ENCODE peak calls at places on chromosomes 13 and 19, in five cellular contexts. One of them, this sample, is unnamed.

GRCh38 chr13:33070713-33071112 is 54.5 kb downstream of the KL start:
- DNase-seq in cardiac muscle cell: no peak
- DNase-seq in AG10803: no peak
- DNase-seq in fibroblast of pulmonary artery: no peak
- DNase-seq in endothelial cell of umbilical vein: no peak
- DNase-seq in this sample: no peak

GRCh38 chr19:1933245-1933644 is 7.7 kb upstream of the CSNK1G2 start:
- DNase-seq in cardiac muscle cell: no peak
- DNase-seq in AG10803: no peak
- DNase-seq in fibroblast of pulmonary artery: no peak
- DNase-seq in endothelial cell of umbilical vein: no peak
- DNase-seq in this sample: no peak

GRCh38 chr19:608155-609000 is 18.7 kb downstream of the HCN2 start:
- DNase-seq in cardiac muscle cell: no peak
- DNase-seq in AG10803: no peak
- DNase-seq in fibroblast of pulmonary artery: no peak
- DNase-seq in endothelial cell of umbilical vein: no peak
- DNase-seq in this sample: no peak

GRCh38 chr13:26983533-26984315 is 187.9 kb downstream of the USP12 start:
- DNase-seq in cardiac muscle cell: no peak
- DNase-seq in AG10803: no peak
- DNase-seq in fibroblast of pulmonary artery: no peak
- DNase-seq in endothelial cell of umbilical vein: no peak
- DNase-seq in this sample: no peak

GRCh38 chr13:104796581-104796980 is 1730.4 kb upstream of the SLC10A2 start:
- DNase-seq in cardiac muscle cell: no peak
- DNase-seq in AG10803: no peak
- DNase-seq in fibroblast of pulmonary artery: no peak
- DNase-seq in endothelial cell of umbilical vein: no peak
- DNase-seq in this sample: no peak

GRCh38 chr13:32316030-32316344 is 679 bp downstream of the BRCA2 start:
- DNase-seq in cardiac muscle cell: no peak
- DNase-seq in AG10803: no peak
- DNase-seq in fibroblast of pulmonary artery: no peak
- DNase-seq in endothelial cell of umbilical vein: no peak
- DNase-seq in this sample: no peak

GRCh38 chr13:27712421-27712820 is 79.9 kb upstream of the GSX1 start:
- DNase-seq in cardiac muscle cell: peak; percentile 34
- DNase-seq in AG10803: peak; percentile 31
- DNase-seq in fibroblast of pulmonary artery: peak; percentile 33
- DNase-seq in endothelial cell of umbilical vein: no peak
- DNase-seq in this sample: no peak

GRCh38 chr13:99072356-99072755 is 94.5 kb upstream of the DOCK9 start:
- DNase-seq in cardiac muscle cell: no peak
- DNase-seq in AG10803: no peak
- DNase-seq in fibroblast of pulmonary artery: no peak
- DNase-seq in endothelial cell of umbilical vein: no peak
- DNase-seq in this sample: no peak

GRCh38 chr13:111337741-111338140 is 17.3 kb downstream of the TEX29 start:
- DNase-seq in cardiac muscle cell: no peak
- DNase-seq in AG10803: peak; percentile 33
- DNase-seq in fibroblast of pulmonary artery: no peak
- DNase-seq in endothelial cell of umbilical vein: no peak
- DNase-seq in this sample: no peak

GRCh38 chr19:47019431-47020041 is at the start of gene NPAS1:
- DNase-seq in cardiac muscle cell: peak; percentile 55
- DNase-seq in AG10803: no peak
- DNase-seq in fibroblast of pulmonary artery: no peak
- DNase-seq in endothelial cell of umbilical vein: no peak
- DNase-seq in this sample: no peak

GRCh38 chr19:19745496-19746285 is 12.8 kb upstream of the ZNF14 start:
- DNase-seq in cardiac muscle cell: no peak
- DNase-seq in AG10803: no peak
- DNase-seq in fibroblast of pulmonary artery: no peak
- DNase-seq in endothelial cell of umbilical vein: no peak
- DNase-seq in this sample: no peak

GRCh38 chr13:35789335-35790166 is 313.1 kb upstream of the MAB21L1 start:
- DNase-seq in cardiac muscle cell: peak; percentile 49
- DNase-seq in AG10803: peak; percentile 70
- DNase-seq in fibroblast of pulmonary artery: peak; percentile 69
- DNase-seq in endothelial cell of umbilical vein: peak; percentile 48
- DNase-seq in this sample: no peak

GRCh38 chr13:112653821-112654220 is 36.0 kb upstream of the ATP11A start:
- DNase-seq in cardiac muscle cell: no peak
- DNase-seq in AG10803: no peak
- DNase-seq in fibroblast of pulmonary artery: no peak
- DNase-seq in endothelial cell of umbilical vein: no peak
- DNase-seq in this sample: no peak

GRCh38 chr19:46413262-46414031 is at the start of gene CCDC8:
- DNase-seq in cardiac muscle cell: peak; percentile 99
- DNase-seq in AG10803: peak; percentile 88
- DNase-seq in fibroblast of pulmonary artery: peak; percentile 96
- DNase-seq in endothelial cell of umbilical vein: no peak
- DNase-seq in this sample: peak; percentile 78

GRCh38 chr19:52722062-52723005 is 12.5 kb downstream of the ZNF611 start:
- DNase-seq in cardiac muscle cell: no peak
- DNase-seq in AG10803: peak; percentile 77
- DNase-seq in fibroblast of pulmonary artery: peak; percentile 62
- DNase-seq in endothelial cell of umbilical vein: peak; percentile 69
- DNase-seq in this sample: no peak

GRCh38 chr19:2977686-2978466 is 512 bp downstream of the TLE6 start:
- DNase-seq in cardiac muscle cell: no peak
- DNase-seq in AG10803: no peak
- DNase-seq in fibroblast of pulmonary artery: no peak
- DNase-seq in endothelial cell of umbilical vein: no peak
- DNase-seq in this sample: no peak

GRCh38 chr13:25171170-25171516 is 945 bp downstream of the AMER2 start:
- DNase-seq in cardiac muscle cell: no peak
- DNase-seq in AG10803: no peak
- DNase-seq in fibroblast of pulmonary artery: no peak
- DNase-seq in endothelial cell of umbilical vein: peak; percentile 4
- DNase-seq in this sample: no peak

GRCh38 chr13:91072511-91072910 is 275.0 kb upstream of the MIR17HG start:
- DNase-seq in cardiac muscle cell: no peak
- DNase-seq in AG10803: no peak
- DNase-seq in fibroblast of pulmonary artery: no peak
- DNase-seq in endothelial cell of umbilical vein: no peak
- DNase-seq in this sample: no peak

GRCh38 chr13:98214707-98215106 is 37.6 kb upstream of the RNF113B start:
- DNase-seq in cardiac muscle cell: no peak
- DNase-seq in AG10803: no peak
- DNase-seq in fibroblast of pulmonary artery: no peak
- DNase-seq in endothelial cell of umbilical vein: no peak
- DNase-seq in this sample: no peak

GRCh38 chr13:24894277-24894971 is 130.5 kb downstream of the RNF17 start:
- DNase-seq in cardiac muscle cell: no peak
- DNase-seq in AG10803: no peak
- DNase-seq in fibroblast of pulmonary artery: no peak
- DNase-seq in endothelial cell of umbilical vein: no peak
- DNase-seq in this sample: no peak

GRCh38 chr13:114151565-114152284 is 19.3 kb upstream of the RASA3 start:
- DNase-seq in cardiac muscle cell: peak; percentile 32
- DNase-seq in AG10803: no peak
- DNase-seq in fibroblast of pulmonary artery: no peak
- DNase-seq in endothelial cell of umbilical vein: no peak
- DNase-seq in this sample: no peak

GRCh38 chr13:95716231-95716630 is 39.3 kb downstream of the DNAJC3 start:
- DNase-seq in cardiac muscle cell: no peak
- DNase-seq in AG10803: no peak
- DNase-seq in fibroblast of pulmonary artery: no peak
- DNase-seq in endothelial cell of umbilical vein: no peak
- DNase-seq in this sample: no peak

GRCh38 chr13:75749407-75749806 is 113.3 kb downstream of the LMO7 start:
- DNase-seq in cardiac muscle cell: no peak
- DNase-seq in AG10803: peak; percentile 67
- DNase-seq in fibroblast of pulmonary artery: peak; percentile 39
- DNase-seq in endothelial cell of umbilical vein: no peak
- DNase-seq in this sample: no peak

GRCh38 chr13:31227870-31228269 is 28.1 kb downstream of the B3GLCT start:
- DNase-seq in cardiac muscle cell: no peak
- DNase-seq in AG10803: no peak
- DNase-seq in fibroblast of pulmonary artery: no peak
- DNase-seq in endothelial cell of umbilical vein: no peak
- DNase-seq in this sample: no peak

GRCh38 chr13:74274946-74275345 is 140.7 kb upstream of the KLF12 start:
- DNase-seq in cardiac muscle cell: no peak
- DNase-seq in AG10803: peak; percentile 40
- DNase-seq in fibroblast of pulmonary artery: no peak
- DNase-seq in endothelial cell of umbilical vein: no peak
- DNase-seq in this sample: no peak

GRCh38 chr13:27919934-27920676 is at the start of gene PDX1:
- DNase-seq in cardiac muscle cell: peak; percentile 74
- DNase-seq in AG10803: peak; percentile 1
- DNase-seq in fibroblast of pulmonary artery: no peak
- DNase-seq in endothelial cell of umbilical vein: no peak
- DNase-seq in this sample: no peak

GRCh38 chr13:102227696-102228095 is 174.2 kb downstream of the FGF14 start:
- DNase-seq in cardiac muscle cell: no peak
- DNase-seq in AG10803: no peak
- DNase-seq in fibroblast of pulmonary artery: no peak
- DNase-seq in endothelial cell of umbilical vein: no peak
- DNase-seq in this sample: no peak

GRCh38 chr13:73244486-73244885 is 185.7 kb downstream of the KLF5 start:
- DNase-seq in cardiac muscle cell: no peak
- DNase-seq in AG10803: no peak
- DNase-seq in fibroblast of pulmonary artery: no peak
- DNase-seq in endothelial cell of umbilical vein: no peak
- DNase-seq in this sample: no peak

GRCh38 chr19:48417436-48417835 is 24.0 kb downstream of the GRIN2D start:
- DNase-seq in cardiac muscle cell: no peak
- DNase-seq in AG10803: no peak
- DNase-seq in fibroblast of pulmonary artery: no peak
- DNase-seq in endothelial cell of umbilical vein: no peak
- DNase-seq in this sample: no peak

GRCh38 chr19:48419158-48419920 is 25.9 kb downstream of the GRIN2D start:
- DNase-seq in cardiac muscle cell: peak; percentile 60
- DNase-seq in AG10803: peak; percentile 35
- DNase-seq in fibroblast of pulmonary artery: peak; percentile 36
- DNase-seq in endothelial cell of umbilical vein: peak; percentile 41
- DNase-seq in this sample: peak; percentile 50

GRCh38 chr19:48415869-48416268 is 22.4 kb downstream of the GRIN2D start:
- DNase-seq in cardiac muscle cell: no peak
- DNase-seq in AG10803: no peak
- DNase-seq in fibroblast of pulmonary artery: no peak
- DNase-seq in endothelial cell of umbilical vein: no peak
- DNase-seq in this sample: no peak

GRCh38 chr19:48421548-48421947 is 24.2 kb upstream of the GRWD1 start:
- DNase-seq in cardiac muscle cell: no peak
- DNase-seq in AG10803: no peak
- DNase-seq in fibroblast of pulmonary artery: no peak
- DNase-seq in endothelial cell of umbilical vein: no peak
- DNase-seq in this sample: no peak

DNA sequence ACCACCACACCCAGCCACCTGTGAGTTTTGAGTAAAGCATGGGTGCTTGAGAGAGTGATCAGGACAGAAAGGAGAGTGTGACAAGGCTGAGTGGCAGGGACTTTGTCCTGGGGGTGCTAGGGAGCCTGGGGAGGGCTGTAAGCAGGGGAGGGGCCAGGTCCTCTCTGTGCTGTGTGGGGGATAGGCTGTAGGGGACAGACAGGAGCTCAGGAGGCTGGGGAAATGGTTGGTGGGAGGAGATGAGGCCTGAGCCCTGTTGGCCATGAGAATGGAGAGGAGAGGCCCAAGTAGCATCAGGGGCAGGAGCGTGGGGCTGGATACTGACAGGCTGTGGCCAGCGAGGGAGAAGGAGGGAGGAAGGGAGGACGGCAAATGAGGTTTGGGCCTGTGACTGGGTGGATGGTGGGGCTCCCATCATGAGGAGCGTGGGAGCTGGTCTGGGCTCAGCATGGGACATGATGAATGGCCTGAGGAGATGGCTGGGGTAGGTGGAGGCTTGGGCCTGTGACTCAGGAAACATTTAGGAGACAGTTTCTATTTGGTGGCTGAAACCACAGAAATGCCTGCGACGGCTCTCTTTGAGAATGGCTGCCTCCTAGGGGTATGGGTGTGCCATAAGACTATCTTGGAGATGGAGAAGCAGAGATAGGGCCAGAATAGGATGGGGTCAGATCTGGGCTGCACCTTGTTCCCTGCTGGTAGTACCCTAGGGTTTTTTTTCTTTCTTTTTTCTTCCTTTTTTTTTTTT is 25.0 kb downstream of the GRIN2D start:
- DNase-seq in cardiac muscle cell: no peak
- DNase-seq in AG10803: peak; percentile 49
- DNase-seq in fibroblast of pulmonary artery: no peak
- DNase-seq in endothelial cell of umbilical vein: no peak
- DNase-seq in this sample: no peak
- TF ChIP-seq CTCF in cardiac muscle cell: no peak
- TF ChIP-seq CTCF in AG10803: peak; percentile 20
- TF ChIP-seq CTCF in fibroblast of pulmonary artery: no peak
- TF ChIP-seq CTCF in endothelial cell of umbilical vein: no peak
- TF ChIP-seq CTCF in this sample: no peak

DNA sequence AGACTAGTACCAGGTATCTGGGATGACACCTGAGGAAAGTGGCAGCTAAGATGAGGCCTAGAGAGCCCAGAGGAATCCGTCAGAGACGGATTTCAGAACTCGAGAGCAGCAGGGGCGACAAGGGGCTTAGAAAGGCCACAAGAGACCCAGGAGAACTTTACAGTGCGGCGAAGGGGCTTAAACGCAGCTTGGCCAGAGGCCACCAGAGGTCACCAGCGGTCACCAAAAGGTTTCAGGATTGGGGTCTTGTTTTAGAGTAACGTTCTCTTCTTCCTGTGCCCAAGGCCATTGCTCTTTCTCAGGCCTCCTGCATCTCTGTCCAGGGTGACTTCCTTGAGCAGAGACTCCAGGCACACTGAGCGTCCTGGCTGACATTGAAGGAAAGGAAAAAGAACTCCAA is 2.2 kb downstream of the ZSCAN22 start:
- DNase-seq in cardiac muscle cell: peak; percentile 56
- DNase-seq in AG10803: no peak
- DNase-seq in fibroblast of pulmonary artery: no peak
- DNase-seq in endothelial cell of umbilical vein: no peak
- DNase-seq in this sample: peak; percentile 46
- TF ChIP-seq CTCF in cardiac muscle cell: no peak
- TF ChIP-seq CTCF in AG10803: no peak
- TF ChIP-seq CTCF in fibroblast of pulmonary artery: no peak
- TF ChIP-seq CTCF in endothelial cell of umbilical vein: no peak
- TF ChIP-seq CTCF in this sample: peak; percentile 48

GRCh38 chr19:33214621-33215020 is 11.0 kb downstream of the SLC7A10 start:
- DNase-seq in cardiac muscle cell: peak; percentile 59
- DNase-seq in AG10803: peak; percentile 15
- DNase-seq in fibroblast of pulmonary artery: peak; percentile 42
- DNase-seq in endothelial cell of umbilical vein: no peak
- DNase-seq in this sample: peak; percentile 37
- TF ChIP-seq CTCF in cardiac muscle cell: peak; percentile 62
- TF ChIP-seq CTCF in AG10803: peak; percentile 43
- TF ChIP-seq CTCF in fibroblast of pulmonary artery: peak; percentile 40
- TF ChIP-seq CTCF in endothelial cell of umbilical vein: no peak
- TF ChIP-seq CTCF in this sample: peak; percentile 39

DNA sequence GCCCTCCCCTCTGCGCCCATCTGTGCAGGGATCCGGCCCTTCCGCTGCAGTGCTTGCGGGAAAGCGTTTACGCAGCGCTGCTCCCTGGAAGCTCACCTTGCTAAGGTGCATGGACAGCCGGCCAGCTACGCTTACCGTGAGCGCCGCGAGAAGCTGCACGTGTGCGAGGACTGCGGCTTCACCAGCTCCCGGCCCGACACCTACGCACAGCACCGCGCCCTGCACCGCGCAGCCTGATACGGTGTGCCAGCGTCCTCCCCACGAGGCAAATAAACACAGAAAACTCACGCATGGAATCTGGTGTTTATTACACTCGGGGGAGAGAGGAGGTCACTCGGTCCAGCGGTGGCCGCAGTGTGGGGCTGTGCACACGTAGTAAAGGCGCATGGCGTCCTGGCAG is 1.2 kb downstream of the POLR2I start:
- DNase-seq in cardiac muscle cell: no peak
- DNase-seq in AG10803: no peak
- DNase-seq in fibroblast of pulmonary artery: no peak
- DNase-seq in endothelial cell of umbilical vein: no peak
- DNase-seq in this sample: no peak
- TF ChIP-seq CTCF in cardiac muscle cell: no peak
- TF ChIP-seq CTCF in AG10803: no peak
- TF ChIP-seq CTCF in fibroblast of pulmonary artery: no peak
- TF ChIP-seq CTCF in endothelial cell of umbilical vein: no peak
- TF ChIP-seq CTCF in this sample: no peak

This sample was measured in neural crest cell.